ENCODE peak calls at places on chromosome 1, in four cellular contexts. Y is neural progenitor cell, N is PC-3, V is GM23248. G is an unnamed sample.

GRCh38 chr1:229653420-229653819 is 27.4 kb downstream of the URB2 start:
- DNase-seq in Y (no peak), N (no peak), V (no peak), G (no peak)

GRCh38 chr1:29238601-29238964 is 2.3 kb downstream of the PTPRU start:
- DNase-seq in Y (no peak), N (no peak), V (peak; percentile 26), G (no peak)

GRCh38 chr1:216216304-216216703 is 206.9 kb downstream of the USH2A start:
- DNase-seq in Y (no peak), N (no peak), V (no peak), G (no peak)

GRCh38 chr1:36971832-36972231 is 62.5 kb downstream of the GRIK3 start:
- DNase-seq in Y (no peak), N (no peak), V (no peak), G (no peak)

GRCh38 chr1:171664976-171665375 is 12.5 kb upstream of the MYOC start:
- DNase-seq in Y (no peak), N (no peak), V (peak; percentile 53), G (no peak)

GRCh38 chr1:6832789-6833188 is 47.5 kb downstream of the CAMTA1 start:
- DNase-seq in Y (no peak), N (no peak), V (no peak), G (no peak)

GRCh38 chr1:55893155-55893554 is 678.0 kb upstream of the USP24 start:
- DNase-seq in Y (peak; percentile 30), N (peak; percentile 81), V (peak; percentile 63), G (peak; percentile 78)

GRCh38 chr1:64915381-64916274 is 50.7 kb downstream of the JAK1 start:
- DNase-seq in Y (no peak), N (peak; percentile 95), V (peak; percentile 72), G (no peak)

GRCh38 chr1:239363920-239364319 is 22.4 kb upstream of the CHRM3 start:
- DNase-seq in Y (no peak), N (no peak), V (no peak), G (no peak)

GRCh38 chr1:5993553-5994510 is 1.6 kb upstream of the NPHP4 start:
- DNase-seq in Y (no peak), N (peak; percentile 25), V (no peak), G (peak; percentile 56)

GRCh38 chr1:110007045-110007444 is 22.5 kb downstream of the AHCYL1 start:
- DNase-seq in Y (no peak), N (no peak), V (no peak), G (no peak)

GRCh38 chr1:214662386-214662785 is 59.4 kb downstream of the CENPF start:
- DNase-seq in Y (no peak), N (no peak), V (peak; percentile 11), G (no peak)

GRCh38 chr1:25232866-25233784 is 823 bp upstream of the SYF2 start:
- DNase-seq in Y (peak; percentile 82), N (peak; percentile 72), V (peak; percentile 92), G (peak; percentile 88)

GRCh38 chr1:157363660-157364140 is 188.6 kb downstream of the FCRL5 start:
- DNase-seq in Y (peak; percentile 71), N (peak; percentile 69), V (peak; percentile 72), G (peak; percentile 79)

GRCh38 chr1:218717611-218718010 is 372.5 kb downstream of the TGFB2 start:
- DNase-seq in Y (no peak), N (no peak), V (peak; percentile 41), G (no peak)

GRCh38 chr1:200818248-200818647 is 54.5 kb upstream of the GPR25 start:
- DNase-seq in Y (no peak), N (no peak), V (no peak), G (no peak)

GRCh38 chr1:112529301-112529700 is 20.5 kb downstream of the WNT2B start:
- DNase-seq in Y (no peak), N (peak; percentile 84), V (no peak), G (no peak)

GRCh38 chr1:86860424-86860823 is 53.5 kb downstream of the SELENOF start:
- DNase-seq in Y (no peak), N (no peak), V (no peak), G (no peak)

GRCh38 chr1:150555971-150556865 is 7.0 kb downstream of the ADAMTSL4 start:
- DNase-seq in Y (peak; percentile 42), N (no peak), V (peak; percentile 0), G (no peak)

GRCh38 chr1:29342351-29342750 is 106.0 kb downstream of the PTPRU start:
- DNase-seq in Y (no peak), N (no peak), V (no peak), G (no peak)

GRCh38 chr1:167673285-167673684 is 43.3 kb downstream of the RCSD1 start:
- DNase-seq in Y (no peak), N (no peak), V (no peak), G (no peak)

GRCh38 chr1:152347116-152347728 is 12.6 kb downstream of the FLG2 start:
- DNase-seq in Y (peak; percentile 25), N (peak; percentile 91), V (peak; percentile 61), G (peak; percentile 88)

GRCh38 chr1:40058453-40059291 is 18.1 kb downstream of the CAP1 start:
- DNase-seq in Y (no peak), N (peak; percentile 16), V (no peak), G (no peak)

GRCh38 chr1:8822383-8823294 is 5.2 kb upstream of the RERE start:
- DNase-seq in Y (no peak), N (peak; percentile 93), V (peak; percentile 92), G (no peak)

GRCh38 chr1:38790422-38791212 is 69.0 kb downstream of the RRAGC start:
- DNase-seq in Y (no peak), N (no peak), V (no peak), G (no peak)

GRCh38 chr1:5597991-5598823 is 394.0 kb downstream of the NPHP4 start:
- DNase-seq in Y (peak; percentile 52), N (no peak), V (no peak), G (peak; percentile 59)

GRCh38 chr1:153356392-153357075 is 1.1 kb upstream of the S100A9 start:
- DNase-seq in Y (no peak), N (no peak), V (no peak), G (no peak)
- H3K27ac ChIP-seq in Y (no peak overlapping the region), N (peak overlapping the region; percentile 93), V (no peak overlapping the region), G (no peak overlapping the region)

GRCh38 chr1:101440484-101440883 is 203.7 kb downstream of the S1PR1 start:
- DNase-seq in Y (no peak), N (no peak), V (no peak), G (no peak)
- H2AFZ ChIP-seq in Y (peak overlapping the region; percentile 34), N (no peak overlapping the region), V (no peak overlapping the region), G (no peak overlapping the region)

DNA sequence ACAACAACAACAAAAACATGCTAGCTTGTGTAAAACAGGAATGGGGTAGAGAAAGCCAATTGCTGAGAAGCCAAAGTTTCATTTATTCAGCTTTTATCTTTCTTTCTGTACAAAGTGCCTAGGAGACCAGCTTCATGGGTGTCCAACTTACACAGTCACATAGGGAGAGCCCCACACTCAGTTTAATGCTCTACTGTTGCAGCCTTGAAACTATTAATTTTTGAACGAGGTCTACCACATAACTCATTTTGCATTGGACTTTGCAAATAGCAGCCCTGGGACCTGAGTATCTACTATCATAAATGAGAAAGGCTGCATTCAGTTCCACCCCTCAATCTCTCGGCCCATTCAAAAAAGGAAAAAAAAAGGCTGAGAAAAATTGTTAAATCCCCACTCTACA is 98.8 kb downstream of the ZNF644 start:
- DNase-seq in Y (no peak), N (no peak), V (no peak), G (no peak)
- H3K4me1 ChIP-seq in Y (peaks cover 64% of the 10 kb centered on the region), N (no peaks in the 10 kb centered on the region), V (peaks cover 40% of the 10 kb centered on the region), G (peaks cover 12% of the 10 kb centered on the region)

GRCh38 chr1:91162613-91163012 is 140.8 kb upstream of the ZNF644 start:
- DNase-seq in Y (no peak), N (no peak), V (no peak), G (no peak)

GRCh38 chr1:91160363-91161075 is 138.7 kb upstream of the ZNF644 start:
- DNase-seq in Y (no peak), N (no peak), V (no peak), G (no peak)

GRCh38 chr1:91165033-91165654 is 143.3 kb upstream of the ZNF644 start:
- DNase-seq in Y (peak; percentile 88), N (peak; percentile 75), V (peak; percentile 74), G (peak; percentile 88)

GRCh38 chr1:91161166-91161565 is 139.3 kb upstream of the ZNF644 start:
- DNase-seq in Y (no peak), N (no peak), V (no peak), G (no peak)

GRCh38 chr1:91161749-91162148 is 139.9 kb upstream of the ZNF644 start:
- DNase-seq in Y (no peak), N (no peak), V (no peak), G (no peak)
- H3K27ac ChIP-seq in Y (no peak overlapping the region), N (no peak overlapping the region), V (no peak overlapping the region), G (no peak overlapping the region)

GRCh38 chr1:33183306-33183705 is 1.5 kb upstream of the TRIM62 start:
- DNase-seq in Y (no peak), N (no peak), V (no peak), G (no peak)

GRCh38 chr1:33182452-33182851 is 609 bp upstream of the TRIM62 start:
- DNase-seq in Y (peak; percentile 45), N (no peak), V (peak; percentile 47), G (no peak)

GRCh38 chr1:33182896-33183295 is 1.1 kb upstream of the TRIM62 start:
- DNase-seq in Y (no peak), N (no peak), V (no peak), G (no peak)

GRCh38 chr1:33181038-33181861 is 593 bp downstream of the TRIM62 start:
- DNase-seq in Y (peak; percentile 79), N (peak; percentile 28), V (peak; percentile 74), G (peak; percentile 71)

DNA sequence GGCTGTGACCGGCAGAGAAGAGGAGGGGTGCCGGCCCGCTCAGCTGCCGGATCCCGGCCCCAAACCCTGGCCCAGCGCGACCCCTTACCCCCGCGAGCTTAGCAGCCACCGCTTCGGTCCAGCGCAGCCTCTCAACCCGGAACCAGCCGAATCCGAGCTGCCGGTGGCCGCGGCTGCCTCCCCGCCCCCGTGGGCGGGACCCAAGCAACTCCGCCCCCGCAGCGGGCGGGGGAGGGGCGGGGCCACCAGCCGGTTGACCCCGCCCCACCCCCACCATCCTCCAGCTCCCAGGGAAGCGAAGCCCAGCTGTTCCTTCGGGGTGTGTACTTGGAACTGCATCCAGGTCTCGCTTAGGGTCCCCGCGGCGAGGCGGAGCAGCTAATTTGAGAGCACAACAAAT is at the start of gene TRIM62:
- DNase-seq in Y (peak; percentile 93), N (peak; percentile 87), V (peak; percentile 91), G (peak; percentile 92)
- H2AFZ ChIP-seq in Y (peak within 1 kb of the TSS; percentile 48), N (peak within 1 kb of the TSS; percentile 91), V (peak within 1 kb of the TSS; percentile 81), G (peak within 1 kb of the TSS; percentile 25)

G was measured in Karpas-422.